ENCODE peak calls at places on chromosome 22, in four cellular contexts. One of them, this sample, is unnamed.

GRCh38 chr22:40348025-40348658 is 1.8 kb downstream of the ADSL start:
- DNase-seq in HCT116: peak
- DNase-seq in spleen: peak
- DNase-seq in transverse colon: peak
- DNase-seq in this sample: peak

GRCh38 chr22:44718418-44718817 is 16.4 kb downstream of the PRR5 start:
- DNase-seq in HCT116: no peak
- DNase-seq in spleen: no peak
- DNase-seq in transverse colon: no peak
- DNase-seq in this sample: no peak

GRCh38 chr22:17264321-17265052 is 45.3 kb upstream of the ADA2 start:
- DNase-seq in HCT116: no peak
- DNase-seq in spleen: no peak
- DNase-seq in transverse colon: no peak
- DNase-seq in this sample: no peak

GRCh38 chr22:44930016-44930710 is 79.6 kb downstream of the PHF21B start:
- DNase-seq in HCT116: no peak
- DNase-seq in spleen: no peak
- DNase-seq in transverse colon: no peak
- DNase-seq in this sample: no peak

GRCh38 chr22:17784776-17785175 is 10.5 kb upstream of the BID start:
- DNase-seq in HCT116: no peak
- DNase-seq in spleen: no peak
- DNase-seq in transverse colon: no peak
- DNase-seq in this sample: no peak

GRCh38 chr22:28016781-28017557 is 97.9 kb upstream of the PITPNB start:
- DNase-seq in HCT116: no peak
- DNase-seq in spleen: peak
- DNase-seq in transverse colon: peak
- DNase-seq in this sample: no peak

GRCh38 chr22:33332538-33332937 is 274.4 kb upstream of the SYN3 start:
- DNase-seq in HCT116: no peak
- DNase-seq in spleen: no peak
- DNase-seq in transverse colon: peak
- DNase-seq in this sample: no peak

GRCh38 chr22:28333106-28333505 is 346.5 kb downstream of the TTC28 start:
- DNase-seq in HCT116: no peak
- DNase-seq in spleen: no peak
- DNase-seq in transverse colon: no peak
- DNase-seq in this sample: no peak

GRCh38 chr22:23219787-23220484 is 39.6 kb downstream of the BCR start:
- DNase-seq in HCT116: no peak
- DNase-seq in spleen: peak
- DNase-seq in transverse colon: peak
- DNase-seq in this sample: peak

GRCh38 chr22:19199479-19199878 is 20.9 kb upstream of the SLC25A1 start:
- DNase-seq in HCT116: no peak
- DNase-seq in spleen: no peak
- DNase-seq in transverse colon: no peak
- DNase-seq in this sample: no peak

GRCh38 chr22:17431179-17431578 is 61.9 kb downstream of the CECR2 start:
- DNase-seq in HCT116: no peak
- DNase-seq in spleen: no peak
- DNase-seq in transverse colon: no peak
- DNase-seq in this sample: no peak

GRCh38 chr22:43990044-43990443 is 34.1 kb upstream of the PARVB start:
- DNase-seq in HCT116: no peak
- DNase-seq in spleen: no peak
- DNase-seq in transverse colon: no peak
- DNase-seq in this sample: no peak

GRCh38 chr22:49267996-49268395 is 559.7 kb downstream of the BRD1 start:
- DNase-seq in HCT116: no peak
- DNase-seq in spleen: peak
- DNase-seq in transverse colon: no peak
- DNase-seq in this sample: no peak
- TF ChIP-seq POLR2AphosphoS5 in HCT116: no peak
- TF ChIP-seq POLR2AphosphoS5 in spleen: no peak
- TF ChIP-seq POLR2AphosphoS5 in transverse colon: no peak
- TF ChIP-seq POLR2AphosphoS5 in this sample: no peak

GRCh38 chr22:20748820-20749428 is 25.0 kb upstream of the SERPIND1 start:
- DNase-seq in HCT116: no peak
- DNase-seq in spleen: no peak
- DNase-seq in transverse colon: no peak
- DNase-seq in this sample: peak
- TF ChIP-seq POLR2AphosphoS5 in HCT116: no peak
- TF ChIP-seq POLR2AphosphoS5 in spleen: no peak
- TF ChIP-seq POLR2AphosphoS5 in transverse colon: no peak
- TF ChIP-seq POLR2AphosphoS5 in this sample: no peak

DNA sequence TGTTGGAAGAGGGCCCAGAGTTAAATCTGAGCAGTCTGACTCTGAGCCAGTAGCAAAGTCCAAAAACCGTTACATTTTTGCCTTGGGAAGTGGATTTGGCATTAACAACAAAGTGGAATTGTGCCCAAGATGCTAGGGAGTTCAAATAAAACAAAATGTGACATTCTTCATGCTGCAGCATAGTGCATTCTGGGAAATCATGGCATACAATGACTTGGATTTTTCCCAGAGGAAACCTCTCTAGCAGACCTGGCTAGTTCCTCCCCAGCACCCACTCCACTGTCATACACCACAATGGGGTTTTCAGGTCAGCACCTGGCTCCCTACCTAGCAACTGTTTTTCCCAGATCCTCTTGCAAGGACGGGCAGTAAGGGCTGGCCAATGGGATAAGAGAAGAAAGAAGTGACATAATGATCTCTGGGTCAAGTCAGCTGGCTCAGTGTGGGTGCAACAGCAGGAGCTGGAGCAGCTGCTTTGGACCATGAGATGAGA is 24.8 kb upstream of the CYB5R3 start:
- DNase-seq in HCT116: no peak
- DNase-seq in spleen: no peak
- DNase-seq in transverse colon: no peak
- DNase-seq in this sample: no peak
- TF ChIP-seq POLR2AphosphoS5 in HCT116: no peak
- TF ChIP-seq POLR2AphosphoS5 in spleen: no peak
- TF ChIP-seq POLR2AphosphoS5 in transverse colon: no peak
- TF ChIP-seq POLR2AphosphoS5 in this sample: no peak

DNA sequence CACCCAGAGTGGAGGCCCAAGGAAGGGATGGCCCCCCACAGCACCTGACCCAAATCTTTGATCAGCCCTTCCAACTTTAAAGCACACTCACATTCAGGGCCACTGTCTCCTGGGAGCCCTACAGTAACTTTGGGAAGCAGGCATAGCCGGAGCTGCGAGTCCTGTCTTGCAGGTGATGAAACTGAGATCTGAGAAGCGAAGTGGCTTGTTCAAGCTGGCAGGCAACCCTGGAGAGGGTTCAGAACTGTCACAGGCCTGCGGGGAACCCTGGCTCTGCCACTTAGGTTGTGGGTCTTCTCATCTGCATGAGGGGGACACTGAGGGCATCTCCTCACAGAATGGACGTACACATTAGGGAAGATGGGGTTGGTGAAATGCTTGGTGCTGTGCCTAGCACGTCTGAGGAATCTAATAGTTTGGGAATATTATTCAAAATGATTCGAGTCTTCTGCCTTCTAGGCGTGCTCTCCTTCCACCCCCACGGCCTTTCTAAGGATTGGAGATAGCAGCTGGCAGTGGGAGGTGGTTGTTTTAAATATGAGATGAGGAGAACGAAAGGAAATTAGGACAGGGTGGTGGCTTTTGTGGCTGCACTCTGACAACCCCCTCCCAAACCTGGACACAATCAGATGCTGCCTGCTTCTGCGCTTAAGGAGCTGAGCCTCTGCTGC is 18.8 kb upstream of the SUN2 start:
- DNase-seq in HCT116: no peak
- DNase-seq in spleen: no peak
- DNase-seq in transverse colon: no peak
- DNase-seq in this sample: no peak
- TF ChIP-seq POLR2AphosphoS5 in HCT116: no peak
- TF ChIP-seq POLR2AphosphoS5 in spleen: no peak
- TF ChIP-seq POLR2AphosphoS5 in transverse colon: no peak
- TF ChIP-seq POLR2AphosphoS5 in this sample: no peak

GRCh38 chr22:36471341-36471821 is 10.1 kb downstream of the TXN2 start:
- DNase-seq in HCT116: no peak
- DNase-seq in spleen: no peak
- DNase-seq in transverse colon: no peak
- DNase-seq in this sample: no peak
- TF ChIP-seq POLR2AphosphoS5 in HCT116: no peak
- TF ChIP-seq POLR2AphosphoS5 in spleen: no peak
- TF ChIP-seq POLR2AphosphoS5 in transverse colon: peak
- TF ChIP-seq POLR2AphosphoS5 in this sample: no peak

DNA sequence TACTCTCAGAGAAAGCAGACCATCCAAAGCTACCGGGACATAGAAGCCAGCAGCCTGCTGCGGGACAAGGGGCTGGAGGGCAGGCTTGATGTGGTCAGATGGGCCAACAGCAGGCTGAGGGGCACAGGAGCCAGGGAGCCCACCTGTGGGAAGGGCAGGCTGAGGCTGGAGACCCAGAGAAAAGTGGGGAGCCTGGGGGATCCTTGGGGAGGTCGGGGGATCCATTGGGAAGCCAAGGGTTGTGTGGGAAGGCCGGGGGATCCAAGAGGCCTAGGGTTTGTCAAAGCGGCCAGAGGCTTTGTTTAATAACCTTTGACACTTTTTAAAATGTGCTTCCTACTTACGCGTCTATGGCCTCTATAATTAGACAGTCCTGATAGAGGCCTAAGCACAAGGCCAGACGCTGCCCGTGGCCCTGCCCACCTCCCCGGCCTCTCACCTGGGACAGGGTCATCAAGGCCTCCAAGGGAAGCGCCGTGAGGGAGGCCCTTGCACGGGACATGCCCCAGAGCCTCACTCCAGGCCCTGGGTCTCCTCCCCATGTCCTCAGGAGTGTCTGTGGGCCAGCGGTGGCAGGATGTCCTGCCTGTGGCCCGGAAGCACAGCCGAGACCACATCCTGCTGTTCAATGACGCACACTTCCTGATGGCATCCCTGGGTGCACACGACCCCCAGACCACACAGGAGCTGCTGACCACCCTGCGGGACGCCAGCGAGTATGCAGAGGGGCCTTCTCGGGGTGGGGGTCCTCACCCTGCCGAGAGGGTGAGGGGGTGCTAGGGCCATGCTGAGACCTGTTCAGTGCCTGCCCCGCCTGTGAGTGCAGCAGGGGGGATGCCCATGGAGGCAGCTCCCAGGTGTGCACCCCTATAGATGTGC is 8.6 kb upstream of the GTSE1 start:
- DNase-seq in HCT116: no peak
- DNase-seq in spleen: peak
- DNase-seq in transverse colon: peak
- DNase-seq in this sample: peak
- TF ChIP-seq POLR2AphosphoS5 in HCT116: no peak
- TF ChIP-seq POLR2AphosphoS5 in spleen: peak
- TF ChIP-seq POLR2AphosphoS5 in transverse colon: peak
- TF ChIP-seq POLR2AphosphoS5 in this sample: peak

GRCh38 chr22:24427500-24428164 is at the start of gene ADORA2A:
- DNase-seq in HCT116: no peak
- DNase-seq in spleen: peak
- DNase-seq in transverse colon: peak
- DNase-seq in this sample: peak
- TF ChIP-seq POLR2AphosphoS5 in HCT116: no peak
- TF ChIP-seq POLR2AphosphoS5 in spleen: peak
- TF ChIP-seq POLR2AphosphoS5 in transverse colon: peak
- TF ChIP-seq POLR2AphosphoS5 in this sample: peak

GRCh38 chr22:50581031-50581949 is 1.4 kb downstream of the CHKB start:
- DNase-seq in HCT116: no peak
- DNase-seq in spleen: peak
- DNase-seq in transverse colon: no peak
- DNase-seq in this sample: no peak
- TF ChIP-seq POLR2AphosphoS5 in HCT116: no peak
- TF ChIP-seq POLR2AphosphoS5 in spleen: no peak
- TF ChIP-seq POLR2AphosphoS5 in transverse colon: no peak
- TF ChIP-seq POLR2AphosphoS5 in this sample: no peak

DNA sequence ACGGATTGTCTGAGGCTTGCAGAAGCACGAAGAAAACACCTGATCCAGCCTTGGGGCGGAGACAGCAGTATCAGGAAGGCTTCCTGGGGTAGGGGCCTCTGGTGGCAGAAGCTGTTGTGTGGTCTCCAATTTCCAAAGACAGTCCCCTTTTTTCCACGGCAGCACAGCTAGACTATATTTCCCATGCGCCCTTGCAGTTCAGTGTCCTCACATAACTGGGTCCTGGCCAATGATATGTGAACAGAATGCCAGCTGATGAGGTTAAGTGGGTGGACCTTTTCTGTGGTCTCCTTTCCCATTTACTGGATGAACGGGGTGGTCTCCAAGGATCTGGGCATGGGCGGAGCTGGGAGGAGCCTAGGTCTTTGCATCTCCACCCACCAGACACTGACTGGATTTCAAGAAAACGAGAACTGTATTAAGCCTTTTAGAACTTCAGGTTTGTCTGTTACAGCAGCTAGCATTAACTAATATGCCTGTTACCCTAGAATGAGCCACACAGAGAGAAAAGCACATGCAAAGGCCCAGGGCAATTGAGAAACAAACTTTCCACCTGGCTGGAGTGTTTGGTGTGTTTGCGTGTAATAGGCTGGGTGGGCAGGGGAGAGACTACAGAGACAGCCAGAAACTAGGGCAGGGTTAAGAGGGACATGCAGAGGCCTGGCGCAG is 6.2 kb downstream of the GAL3ST1 start:
- DNase-seq in HCT116: no peak
- DNase-seq in spleen: no peak
- DNase-seq in transverse colon: no peak
- DNase-seq in this sample: no peak
- TF ChIP-seq POLR2AphosphoS5 in HCT116: no peak
- TF ChIP-seq POLR2AphosphoS5 in spleen: no peak
- TF ChIP-seq POLR2AphosphoS5 in transverse colon: no peak
- TF ChIP-seq POLR2AphosphoS5 in this sample: no peak

This sample was measured in GM12891.